ENCODE peak calls at places on chromosomes 7 and 10, in eight cellular contexts. K, S, G, W, U, B, L and Z are unnamed samples.

GRCh38 chr10:121185816-121186215 is 334.7 kb downstream of the WDR11 start:
- DNase-seq in K (no peak), S (no peak), G (no peak), W (no peak), U (no peak), B (no peak), L (no peak), Z (no peak)

GRCh38 chr10:112687647-112688046 is 240.6 kb downstream of the VTI1A start:
- DNase-seq in K (no peak), S (no peak), G (no peak), W (no peak), U (no peak), B (no peak), L (peak; percentile 72), Z (no peak)

GRCh38 chr10:110528224-110528997 is 30.7 kb downstream of the DUSP5 start:
- DNase-seq in K (no peak), S (no peak), G (peak; percentile 22), W (no peak), U (no peak), B (no peak), L (peak; percentile 78), Z (no peak)

GRCh38 chr7:43467406-43467805 is 115.5 kb upstream of the STK17A start:
- DNase-seq in K (no peak), S (no peak), G (no peak), W (no peak), U (no peak), B (no peak), L (no peak), Z (no peak)

GRCh38 chr7:150860291-150860977 is 8.1 kb downstream of the AOC1 start:
- DNase-seq in K (no peak), S (no peak), G (no peak), W (no peak), U (no peak), B (no peak), L (no peak), Z (no peak)

GRCh38 chr10:59793924-59794323 is 40.7 kb upstream of the MRLN start:
- DNase-seq in K (no peak), S (no peak), G (no peak), W (no peak), U (no peak), B (no peak), L (peak; percentile 15), Z (no peak)

GRCh38 chr7:150988230-150989226 is 2.3 kb upstream of the NOS3 start:
- DNase-seq in K (peak; percentile 56), S (peak; percentile 61), G (no peak), W (no peak), U (peak; percentile 83), B (peak; percentile 59), L (peak; percentile 53), Z (no peak)

GRCh38 chr10:100518761-100519241 is 860 bp downstream of the SEC31B start:
- DNase-seq in K (peak; percentile 25), S (peak; percentile 53), G (peak; percentile 82), W (no peak), U (peak; percentile 65), B (peak; percentile 45), L (peak; percentile 70), Z (no peak)

GRCh38 chr7:289209-289755 is 688 bp upstream of the FOXL3 start:
- DNase-seq in K (no peak), S (no peak), G (peak; percentile 37), W (no peak), U (no peak), B (no peak), L (no peak), Z (no peak)

GRCh38 chr7:121456015-121456414 is 59.9 kb upstream of the FAM3C start:
- DNase-seq in K (no peak), S (no peak), G (no peak), W (no peak), U (no peak), B (no peak), L (no peak), Z (no peak)

GRCh38 chr10:14659626-14660196 is 115.0 kb downstream of the FAM107B start:
- DNase-seq in K (no peak), S (peak; percentile 7), G (no peak), W (no peak), U (no peak), B (no peak), L (no peak), Z (no peak)

GRCh38 chr7:28626629-28627262 is 214.4 kb downstream of the CREB5 start:
- DNase-seq in K (peak; percentile 11), S (no peak), G (peak; percentile 56), W (no peak), U (no peak), B (no peak), L (peak; percentile 56), Z (peak; percentile 54)

GRCh38 chr7:95322396-95322795 is 1.9 kb downstream of the PON1 start:
- DNase-seq in K (no peak), S (no peak), G (no peak), W (no peak), U (no peak), B (no peak), L (no peak), Z (no peak)

GRCh38 chr7:98280791-98281756 is at the start of gene BRI3:
- DNase-seq in K (peak; percentile 90), S (peak; percentile 89), G (peak; percentile 95), W (peak; percentile 40), U (peak; percentile 91), B (peak; percentile 98), L (peak; percentile 94), Z (peak; percentile 80)

GRCh38 chr10:63901916-63902315 is 380.7 kb downstream of the REEP3 start:
- DNase-seq in K (no peak), S (no peak), G (no peak), W (no peak), U (no peak), B (no peak), L (no peak), Z (no peak)

GRCh38 chr7:68235937-68236336 is 1239.3 kb downstream of the TYW1 start:
- DNase-seq in K (no peak), S (no peak), G (no peak), W (no peak), U (no peak), B (no peak), L (no peak), Z (no peak)

GRCh38 chr7:157431173-157431950 is 94.6 kb downstream of the DNAJB6 start:
- DNase-seq in K (no peak), S (no peak), G (peak; percentile 54), W (no peak), U (peak; percentile 2), B (no peak), L (no peak), Z (no peak)

GRCh38 chr7:96248405-96248804 is 73.5 kb downstream of the SLC25A13 start:
- DNase-seq in K (no peak), S (no peak), G (no peak), W (no peak), U (no peak), B (no peak), L (no peak), Z (no peak)

GRCh38 chr10:124200011-124200410 is 106.6 kb upstream of the CHST15 start:
- DNase-seq in K (no peak), S (no peak), G (no peak), W (no peak), U (no peak), B (no peak), L (no peak), Z (no peak)

GRCh38 chr10:71708301-71708703 is 11.3 kb downstream of the C10orf105 start:
- DNase-seq in K (peak; percentile 54), S (peak; percentile 50), G (peak; percentile 83), W (no peak), U (peak; percentile 50), B (peak; percentile 53), L (peak; percentile 48), Z (peak; percentile 61)

GRCh38 chr10:119370046-119370770 is 162.8 kb downstream of the GRK5 start:
- DNase-seq in K (no peak), S (no peak), G (no peak), W (no peak), U (peak; percentile 77), B (no peak), L (peak; percentile 88), Z (no peak)

GRCh38 chr7:42315631-42316030 is 78.6 kb upstream of the GLI3 start:
- DNase-seq in K (no peak), S (no peak), G (no peak), W (no peak), U (no peak), B (no peak), L (no peak), Z (no peak)

GRCh38 chr10:79939969-79940368 is 8.9 kb downstream of the SFTPD start:
- DNase-seq in K (no peak), S (no peak), G (no peak), W (no peak), U (no peak), B (no peak), L (no peak), Z (no peak)